ENCODE peak calls at places on chromosomes 3 and 15, in six cellular contexts. Q, M, O, R, U and A are unnamed samples.

GRCh38 chr3:69085543-69086132 is 901 bp downstream of the ARL6IP5 start:
- DNase-seq in Q (no peak), M (peak), O (no peak), R (no peak), U (peak), A (no peak)

GRCh38 chr3:196181127-196181546 is 30.1 kb downstream of the ZDHHC19 start:
- DNase-seq in Q (no peak), M (no peak), O (no peak), R (no peak), U (no peak), A (no peak)

GRCh38 chr15:52031542-52031941 is 12.5 kb downstream of the MAPK6 start:
- DNase-seq in Q (peak), M (no peak), O (no peak), R (no peak), U (no peak), A (no peak)

GRCh38 chr15:36468746-36469145 is 110.7 kb upstream of the CDIN1 start:
- DNase-seq in Q (no peak), M (no peak), O (no peak), R (peak), U (peak), A (peak)

GRCh38 chr15:69758810-69759410 is 306.3 kb downstream of the RPLP1 start:
- DNase-seq in Q (peak), M (peak), O (peak), R (peak), U (peak), A (peak)

GRCh38 chr3:131735544-131735943 is 232.8 kb upstream of the MRPL3 start:
- DNase-seq in Q (no peak), M (no peak), O (no peak), R (no peak), U (no peak), A (no peak)

GRCh38 chr15:93811305-93811704 is 420.1 kb upstream of the MCTP2 start:
- DNase-seq in Q (no peak), M (no peak), O (no peak), R (no peak), U (no peak), A (no peak)

GRCh38 chr3:12908136-12908730 is 66.9 kb upstream of the RPL32 start:
- DNase-seq in Q (no peak), M (no peak), O (no peak), R (no peak), U (peak), A (no peak)

GRCh38 chr3:133895208-133896001 is at the start of gene RAB6B:
- DNase-seq in Q (no peak), M (peak), O (peak), R (peak), U (peak), A (no peak)

GRCh38 chr3:32421991-32422859 is 30.6 kb downstream of the CMTM7 start:
- DNase-seq in Q (no peak), M (peak), O (peak), R (peak), U (peak), A (peak)

GRCh38 chr3:134326760-134327593 is 47.3 kb downstream of the AMOTL2 start:
- DNase-seq in Q (no peak), M (peak), O (peak), R (peak), U (peak), A (peak)

GRCh38 chr3:142213298-142213697 is 12.1 kb downstream of the GK5 start:
- DNase-seq in Q (no peak), M (no peak), O (no peak), R (no peak), U (no peak), A (no peak)

GRCh38 chr3:12638105-12638504 is 25.8 kb downstream of the RAF1 start:
- DNase-seq in Q (no peak), M (no peak), O (no peak), R (no peak), U (no peak), A (no peak)

GRCh38 chr15:58771621-58772235 is 626 bp downstream of the MINDY2 start:
- DNase-seq in Q (no peak), M (no peak), O (no peak), R (no peak), U (peak), A (peak)

GRCh38 chr3:123724306-123724705 is 139.5 kb upstream of the HACD2 start:
- DNase-seq in Q (no peak), M (peak), O (no peak), R (no peak), U (no peak), A (peak)